ENCODE peak calls at places on chromosomes 5 and 9, in six cellular contexts. F is GM23338, E is fibroblast of lung, Y is neuronal stem cell, G is OCI-LY7, V is mammary epithelial cell. O is an unnamed sample.

GRCh38 chr9:107548298-107549142 is 59.0 kb upstream of the KLF4 start:
- DNase-seq in F (no peak), E (peak), Y (no peak), G (no peak), V (peak), O (no peak)

GRCh38 chr5:10660135-10660534 is 96.3 kb downstream of the ANKRD33B start:
- DNase-seq in F (no peak), E (no peak), Y (no peak), G (no peak), V (no peak), O (no peak)

GRCh38 chr5:83628360-83628759 is 92.3 kb downstream of the HAPLN1 start:
- DNase-seq in F (no peak), E (peak), Y (no peak), G (no peak), V (no peak), O (no peak)

GRCh38 chr5:16588434-16589214 is 28.2 kb downstream of the RETREG1 start:
- DNase-seq in F (no peak), E (no peak), Y (no peak), G (no peak), V (no peak), O (no peak)

GRCh38 chr5:60333103-60333502 is 366.9 kb downstream of the DEPDC1B start:
- DNase-seq in F (no peak), E (peak), Y (no peak), G (no peak), V (peak), O (no peak)

GRCh38 chr5:172052454-172053236 is 46.2 kb upstream of the FBXW11 start:
- DNase-seq in F (no peak), E (peak), Y (no peak), G (no peak), V (no peak), O (no peak)

GRCh38 chr5:61805101-61805500 is 473.0 kb downstream of the ZSWIM6 start:
- DNase-seq in F (no peak), E (peak), Y (no peak), G (no peak), V (peak), O (no peak)

GRCh38 chr5:170413897-170414296 is 24.7 kb upstream of the KCNMB1 start:
- DNase-seq in F (no peak), E (no peak), Y (no peak), G (no peak), V (no peak), O (no peak)

GRCh38 chr9:5388026-5388806 is 48.5 kb upstream of the RLN1 start:
- DNase-seq in F (peak), E (peak), Y (no peak), G (no peak), V (no peak), O (no peak)

GRCh38 chr9:99820330-99821186 is 1.1 kb upstream of the NR4A3 start:
- DNase-seq in F (peak), E (peak), Y (no peak), G (peak), V (peak), O (peak)

GRCh38 chr9:117587263-117587662 is 116.9 kb upstream of the TLR4 start:
- DNase-seq in F (no peak), E (no peak), Y (no peak), G (no peak), V (no peak), O (no peak)

GRCh38 chr9:128927731-128928411 is 7.1 kb downstream of the PHYHD1 start:
- DNase-seq in F (peak), E (peak), Y (peak), G (peak), V (no peak), O (peak)

GRCh38 chr5:97076098-97076497 is 66.3 kb downstream of the LIX1 start:
- DNase-seq in F (no peak), E (no peak), Y (no peak), G (no peak), V (no peak), O (no peak)

GRCh38 chr5:32254987-32255900 is 57.5 kb downstream of the MTMR12 start:
- DNase-seq in F (no peak), E (peak), Y (no peak), G (no peak), V (no peak), O (no peak)

GRCh38 chr9:34114436-34114835 is 12.1 kb downstream of the DCAF12 start:
- DNase-seq in F (no peak), E (peak), Y (no peak), G (no peak), V (no peak), O (no peak)

GRCh38 chr9:78468231-78468630 is 171.3 kb downstream of the PSAT1 start:
- DNase-seq in F (no peak), E (no peak), Y (no peak), G (no peak), V (no peak), O (no peak)

GRCh38 chr9:127049044-127049443 is 73.4 kb downstream of the ANGPTL2 start:
- DNase-seq in F (no peak), E (peak), Y (no peak), G (no peak), V (peak), O (no peak)

GRCh38 chr5:83401775-83402174 is 69.8 kb upstream of the VCAN start:
- DNase-seq in F (peak), E (no peak), Y (no peak), G (no peak), V (no peak), O (no peak)

GRCh38 chr5:176542596-176543427 is 5.6 kb upstream of the RNF44 start:
- DNase-seq in F (peak), E (peak), Y (peak), G (peak), V (no peak), O (no peak)

GRCh38 chr9:35842020-35842745 is 13.2 kb downstream of the TMEM8B start:
- DNase-seq in F (no peak), E (no peak), Y (no peak), G (no peak), V (no peak), O (no peak)

GRCh38 chr9:99859395-99859980 is 37.8 kb downstream of the NR4A3 start:
- DNase-seq in F (peak), E (peak), Y (peak), G (no peak), V (peak), O (no peak)

GRCh38 chr5:6636293-6636692 is 3.1 kb downstream of the SRD5A1 start:
- DNase-seq in F (no peak), E (no peak), Y (no peak), G (no peak), V (peak), O (no peak)

GRCh38 chr5:128234928-128235641 is 151.5 kb downstream of the SLC12A2 start:
- DNase-seq in F (no peak), E (no peak), Y (no peak), G (no peak), V (no peak), O (no peak)

GRCh38 chr5:75667586-75667985 is 49.7 kb downstream of the POC5 start:
- DNase-seq in F (peak), E (no peak), Y (no peak), G (no peak), V (no peak), O (no peak)

GRCh38 chr5:96687812-96688453 is 25.8 kb downstream of the CAST start:
- DNase-seq in F (peak), E (peak), Y (no peak), G (peak), V (no peak), O (no peak)

GRCh38 chr9:4905135-4905490 is 80.0 kb upstream of the JAK2 start:
- DNase-seq in F (no peak), E (no peak), Y (no peak), G (no peak), V (no peak), O (no peak)

GRCh38 chr5:134798468-134798867 is 39.9 kb downstream of the DDX46 start:
- DNase-seq in F (no peak), E (no peak), Y (no peak), G (no peak), V (no peak), O (no peak)

GRCh38 chr5:151104795-151105194 is 24.0 kb upstream of the TNIP1 start:
- DNase-seq in F (no peak), E (no peak), Y (no peak), G (no peak), V (no peak), O (no peak)

GRCh38 chr9:19682416-19682815 is 106.4 kb downstream of the SLC24A2 start:
- DNase-seq in F (no peak), E (no peak), Y (no peak), G (no peak), V (no peak), O (no peak)

GRCh38 chr5:16812911-16813310 is 123.2 kb downstream of the MYO10 start:
- DNase-seq in F (peak), E (peak), Y (no peak), G (no peak), V (peak), O (no peak)

GRCh38 chr5:60779431-60779830 is 64.6 kb downstream of the ELOVL7 start:
- DNase-seq in F (peak), E (peak), Y (no peak), G (no peak), V (no peak), O (no peak)

GRCh38 chr9:137305060-137305787 is 3.2 kb upstream of the NRARP start:
- DNase-seq in F (peak), E (peak), Y (peak), G (peak), V (peak), O (no peak)

GRCh38 chr5:73419414-73420390 is 28.9 kb downstream of the FOXD1 start:
- DNase-seq in F (peak), E (peak), Y (no peak), G (no peak), V (no peak), O (no peak)

GRCh38 chr5:57066921-57067914 is 106.6 kb upstream of the GPBP1 start:
- DNase-seq in F (no peak), E (peak), Y (no peak), G (no peak), V (peak), O (no peak)

DNA sequence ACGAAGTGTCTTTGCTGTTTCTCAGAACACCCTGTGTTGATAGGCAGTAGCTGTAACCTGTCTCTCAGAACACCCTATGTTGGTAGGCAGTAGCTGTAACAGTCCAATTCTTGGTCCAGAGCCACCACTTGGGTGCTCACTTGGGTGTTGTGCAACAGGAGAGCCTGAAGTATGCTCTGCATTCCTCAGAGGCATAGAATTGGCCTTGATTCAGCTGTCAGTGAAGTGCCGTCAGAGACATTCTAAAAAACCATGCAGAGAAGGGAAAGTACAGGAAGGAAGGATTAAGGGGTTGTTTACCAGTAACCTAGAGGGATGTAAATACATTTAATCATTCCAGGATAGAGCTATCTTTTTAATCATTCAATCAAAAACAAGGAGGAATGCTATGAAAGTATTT is 231.2 kb downstream of the ARRDC3 start:
- DNase-seq in F (peak), E (peak), Y (no peak), G (no peak), V (peak), O (no peak)
- H3K4me2 ChIP-seq in F (no peak), E (peak), Y (no peak), G (no peak), V (no peak), O (no peak)

GRCh38 chr9:12854218-12854617 is 79.4 kb downstream of the LURAP1L start:
- DNase-seq in F (no peak), E (no peak), Y (no peak), G (no peak), V (peak), O (no peak)
- H3K4me2 ChIP-seq in F (no peak), E (no peak), Y (no peak), G (no peak), V (no peak), O (no peak)

DNA sequence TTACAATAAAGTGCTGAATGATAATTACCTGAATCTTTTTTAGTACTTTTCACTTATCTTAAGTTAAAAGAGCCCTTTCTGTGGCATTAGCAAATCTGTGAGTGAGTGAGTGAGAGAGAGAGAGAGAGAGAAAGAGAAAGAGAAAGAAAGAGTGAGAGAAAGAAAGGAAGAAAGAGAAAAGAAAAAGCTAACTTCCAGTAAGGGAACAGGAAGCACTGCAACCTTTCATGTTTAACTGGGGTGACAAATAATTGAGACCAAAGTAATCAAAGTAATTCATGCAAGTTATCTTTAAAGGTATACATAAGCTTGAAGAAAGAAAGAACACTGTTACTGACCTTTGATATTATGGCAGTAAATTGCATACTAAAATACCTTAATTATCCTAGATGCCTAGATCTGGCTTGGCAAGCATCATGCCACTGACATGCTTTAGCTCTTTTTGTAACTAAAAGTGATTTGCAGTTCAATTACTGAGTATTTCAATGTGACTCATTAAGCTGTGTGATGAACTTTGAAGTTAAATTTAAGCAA is 21.7 kb downstream of the FEM1C start:
- DNase-seq in F (no peak), E (no peak), Y (no peak), G (no peak), V (no peak), O (no peak)
- H3K4me2 ChIP-seq in F (peak), E (no peak), Y (no peak), G (no peak), V (no peak), O (no peak)

GRCh38 chr5:55327281-55327680 is 19.5 kb downstream of the MTREX start:
- DNase-seq in F (no peak), E (no peak), Y (no peak), G (no peak), V (no peak), O (no peak)

GRCh38 chr5:55331321-55331720 is 23.5 kb downstream of the MTREX start:
- DNase-seq in F (no peak), E (peak), Y (no peak), G (no peak), V (no peak), O (no peak)

GRCh38 chr5:55338092-55338613 is 30.4 kb downstream of the MTREX start:
- DNase-seq in F (no peak), E (no peak), Y (no peak), G (no peak), V (no peak), O (no peak)

GRCh38 chr5:55333811-55334210 is 26.0 kb downstream of the MTREX start:
- DNase-seq in F (no peak), E (no peak), Y (no peak), G (no peak), V (no peak), O (no peak)

DNA sequence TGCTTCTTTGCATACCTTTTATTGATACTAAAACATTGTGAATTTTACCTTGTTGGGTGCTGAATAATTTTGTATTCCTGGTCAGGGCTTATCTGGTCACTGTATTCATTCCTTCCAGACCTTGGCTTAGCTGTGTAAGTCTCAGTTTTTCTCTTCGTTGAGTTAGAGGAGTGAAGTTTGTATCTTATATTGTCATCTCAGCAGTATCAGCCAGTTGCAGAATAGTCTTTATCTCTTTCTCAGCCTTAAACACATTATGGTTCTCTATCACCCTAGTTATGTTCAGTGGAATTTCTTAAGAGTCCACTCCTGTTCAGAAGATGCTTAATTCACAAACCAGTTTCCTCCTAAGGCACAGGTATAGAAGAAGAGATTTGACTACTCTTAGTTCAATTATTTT is 25.2 kb downstream of the MTREX start:
- DNase-seq in F (no peak), E (no peak), Y (no peak), G (no peak), V (no peak), O (no peak)
- H3K4me2 ChIP-seq in F (no peak), E (no peak), Y (no peak), G (no peak), V (no peak), O (no peak)

GRCh38 chr9:135883410-135884089 is 23.8 kb downstream of the CAMSAP1 start:
- DNase-seq in F (no peak), E (no peak), Y (no peak), G (peak), V (no peak), O (no peak)
- H3K4me2 ChIP-seq in F (no peak), E (no peak), Y (no peak), G (no peak), V (no peak), O (no peak)

GRCh38 chr9:121566401-121567141 is 66.9 kb upstream of the GGTA1 start:
- DNase-seq in F (no peak), E (peak), Y (no peak), G (no peak), V (peak), O (no peak)

GRCh38 chr9:121569266-121569648 is 69.6 kb upstream of the GGTA1 start:
- DNase-seq in F (no peak), E (no peak), Y (no peak), G (no peak), V (no peak), O (no peak)

GRCh38 chr9:121568541-121569265 is 69.1 kb upstream of the GGTA1 start:
- DNase-seq in F (no peak), E (peak), Y (no peak), G (no peak), V (no peak), O (no peak)

GRCh38 chr9:121568101-121568460 is 68.4 kb upstream of the GGTA1 start:
- DNase-seq in F (no peak), E (no peak), Y (no peak), G (no peak), V (no peak), O (no peak)

GRCh38 chr9:121567142-121568100 is 67.8 kb upstream of the GGTA1 start:
- DNase-seq in F (peak), E (no peak), Y (no peak), G (no peak), V (no peak), O (no peak)
- H3K4me2 ChIP-seq in F (no peak), E (peak), Y (no peak), G (no peak), V (no peak), O (no peak)

GRCh38 chr5:138490648-138491283 is 25.5 kb downstream of the EGR1 start:
- DNase-seq in F (no peak), E (no peak), Y (no peak), G (no peak), V (no peak), O (no peak)

GRCh38 chr5:138489705-138490104 is 24.4 kb downstream of the EGR1 start:
- DNase-seq in F (no peak), E (no peak), Y (no peak), G (no peak), V (no peak), O (no peak)

GRCh38 chr5:138491669-138492551 is 26.6 kb downstream of the EGR1 start:
- DNase-seq in F (peak), E (peak), Y (peak), G (peak), V (peak), O (peak)

GRCh38 chr5:138491284-138491648 is 26.0 kb downstream of the EGR1 start:
- DNase-seq in F (no peak), E (no peak), Y (no peak), G (no peak), V (no peak), O (no peak)

GRCh38 chr5:138488481-138488945 is 23.2 kb downstream of the EGR1 start:
- DNase-seq in F (no peak), E (peak), Y (no peak), G (no peak), V (peak), O (no peak)
- H3K4me2 ChIP-seq in F (no peak), E (no peak), Y (no peak), G (no peak), V (peak), O (no peak)

DNA sequence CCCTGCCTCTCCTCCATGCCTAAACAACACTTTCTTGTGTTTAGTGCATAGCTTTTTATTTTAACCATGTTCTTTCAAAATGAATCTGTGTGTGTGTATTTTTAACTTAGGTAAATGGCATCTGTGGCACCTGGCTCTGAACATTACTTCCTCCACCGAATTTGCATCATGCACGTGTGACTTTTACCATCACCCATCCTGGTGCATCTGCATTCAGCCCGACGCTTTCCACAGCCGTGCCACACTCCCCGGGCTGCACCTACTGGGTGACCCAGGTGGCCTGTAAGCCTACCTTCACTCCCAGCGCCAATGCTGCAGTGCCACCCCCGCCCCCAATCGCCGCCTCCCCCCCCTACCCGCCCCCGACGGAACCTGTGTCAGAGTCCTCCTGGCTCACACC is 12.7 kb upstream of the FCN1 start:
- DNase-seq in F (no peak), E (no peak), Y (no peak), G (peak), V (no peak), O (no peak)
- H3K4me2 ChIP-seq in F (no peak), E (no peak), Y (no peak), G (peak), V (no peak), O (no peak)

DNA sequence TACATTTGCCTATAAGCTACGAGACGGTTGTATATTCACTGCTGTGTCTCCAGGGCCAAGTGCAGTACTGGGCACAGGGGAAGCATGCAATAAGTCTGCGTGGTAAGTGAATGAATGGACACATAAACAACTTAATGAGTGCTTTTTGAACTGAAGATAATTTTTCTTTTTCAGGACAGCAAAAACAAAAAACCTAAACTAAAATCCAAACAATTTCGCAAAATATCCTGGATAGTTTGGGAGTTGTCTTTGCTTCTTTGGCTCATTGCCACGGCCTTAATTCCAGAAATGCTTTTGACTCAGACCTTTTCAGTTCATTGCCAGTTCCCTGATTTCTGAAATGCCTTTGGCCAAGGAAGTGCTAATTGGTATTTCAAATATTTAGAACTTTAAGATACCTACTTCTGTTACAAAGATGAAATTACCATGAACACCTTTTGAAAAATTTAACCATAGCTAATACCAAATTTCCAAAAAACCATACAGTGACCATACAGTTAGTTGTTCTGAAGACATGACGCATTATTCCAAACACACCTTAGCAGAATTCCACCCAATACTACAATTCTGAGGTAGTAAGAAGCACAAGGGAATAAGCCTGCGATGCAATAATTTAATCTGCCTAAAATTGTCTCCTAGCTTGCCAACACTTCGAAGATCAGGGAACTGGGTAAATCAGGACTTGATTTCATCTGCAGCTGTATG is 42.8 kb downstream of the TEK start:
- DNase-seq in F (no peak), E (peak), Y (no peak), G (no peak), V (peak), O (no peak)
- H3K4me2 ChIP-seq in F (no peak), E (no peak), Y (no peak), G (no peak), V (peak), O (no peak)

O was measured in DND-41.